ENCODE peak calls at places on chromosomes 4 and X, in five cellular contexts. One of them, this sample, is unnamed.

GRCh38 chr4:22512306-22512705 is 3.6 kb downstream of the ADGRA3 start:
- DNase-seq in H9: no peak
- DNase-seq in IMR-90: peak
- DNase-seq in neuronal stem cell: no peak
- DNase-seq in H1: no peak
- DNase-seq in this sample: no peak

GRCh38 chrX:13755254-13755653 is 20.7 kb downstream of the OFD1 start:
- DNase-seq in H1: no peak
- DNase-seq in IMR-90: no peak
- DNase-seq in H9: no peak
- DNase-seq in neuronal stem cell: no peak
- DNase-seq in this sample: peak

GRCh38 chr4:118173956-118174355 is 139.7 kb downstream of the NDST3 start:
- DNase-seq in H1: no peak
- DNase-seq in neuronal stem cell: no peak
- DNase-seq in H9: no peak
- DNase-seq in IMR-90: peak
- DNase-seq in this sample: no peak

GRCh38 chrX:140229187-140229586 is 263.9 kb upstream of the CXorf66 start:
- DNase-seq in H1: no peak
- DNase-seq in IMR-90: no peak
- DNase-seq in neuronal stem cell: no peak
- DNase-seq in H9: no peak
- DNase-seq in this sample: peak

GRCh38 chr4:96170198-96170597 is 330.3 kb downstream of the PDHA2 start:
- DNase-seq in IMR-90: no peak
- DNase-seq in neuronal stem cell: no peak
- DNase-seq in H9: peak
- DNase-seq in H1: no peak
- DNase-seq in this sample: peak

GRCh38 chr4:150828159-150828558 is 186.9 kb downstream of the LRBA start:
- DNase-seq in IMR-90: no peak
- DNase-seq in H9: no peak
- DNase-seq in H1: no peak
- DNase-seq in neuronal stem cell: no peak
- DNase-seq in this sample: no peak

GRCh38 chrX:72576161-72576896 is 3.7 kb upstream of the HDAC8 start:
- DNase-seq in H9: no peak
- DNase-seq in H1: no peak
- DNase-seq in neuronal stem cell: no peak
- DNase-seq in IMR-90: peak
- DNase-seq in this sample: no peak

GRCh38 chr4:165656829-165657467 is 216.1 kb upstream of the TLL1 start:
- DNase-seq in H9: no peak
- DNase-seq in neuronal stem cell: peak
- DNase-seq in IMR-90: no peak
- DNase-seq in H1: peak
- DNase-seq in this sample: no peak

GRCh38 chr4:14177987-14178386 is 550.5 kb upstream of the BOD1L1 start:
- DNase-seq in IMR-90: no peak
- DNase-seq in H9: no peak
- DNase-seq in neuronal stem cell: no peak
- DNase-seq in H1: no peak
- DNase-seq in this sample: peak

GRCh38 chr4:177182156-177182555 is 127.5 kb upstream of the NEIL3 start:
- DNase-seq in H9: no peak
- DNase-seq in neuronal stem cell: no peak
- DNase-seq in H1: no peak
- DNase-seq in IMR-90: peak
- DNase-seq in this sample: peak

GRCh38 chr4:88286897-88287296 is 2.5 kb upstream of the PPM1K start:
- DNase-seq in neuronal stem cell: no peak
- DNase-seq in IMR-90: no peak
- DNase-seq in H1: no peak
- DNase-seq in H9: no peak
- DNase-seq in this sample: no peak

GRCh38 chr4:31130930-31131329 is 410.8 kb downstream of the PCDH7 start:
- DNase-seq in H1: no peak
- DNase-seq in H9: no peak
- DNase-seq in neuronal stem cell: no peak
- DNase-seq in IMR-90: no peak
- DNase-seq in this sample: no peak

GRCh38 chrX:40660381-40660780 is 13.0 kb upstream of the CXorf38 start:
- DNase-seq in IMR-90: no peak
- DNase-seq in neuronal stem cell: no peak
- DNase-seq in H9: no peak
- DNase-seq in H1: no peak
- DNase-seq in this sample: no peak

GRCh38 chrX:15242899-15243555 is 26.9 kb downstream of the ASB9 start:
- DNase-seq in H9: no peak
- DNase-seq in neuronal stem cell: peak
- DNase-seq in IMR-90: peak
- DNase-seq in H1: no peak
- DNase-seq in this sample: peak

GRCh38 chr4:93469560-93469959 is 359.0 kb upstream of the ATOH1 start:
- DNase-seq in neuronal stem cell: no peak
- DNase-seq in H9: no peak
- DNase-seq in IMR-90: no peak
- DNase-seq in H1: no peak
- DNase-seq in this sample: peak

GRCh38 chrX:56728321-56728720 is 722 bp upstream of the NBDY start:
- DNase-seq in neuronal stem cell: no peak
- DNase-seq in IMR-90: no peak
- DNase-seq in H1: no peak
- DNase-seq in H9: no peak
- DNase-seq in this sample: no peak

GRCh38 chr4:25862411-25863346 is at the start of gene SEL1L3:
- DNase-seq in H9: peak
- DNase-seq in neuronal stem cell: peak
- DNase-seq in H1: peak
- DNase-seq in IMR-90: no peak
- DNase-seq in this sample: no peak

GRCh38 chr4:124061413-124061812 is 651.1 kb downstream of the ANKRD50 start:
- DNase-seq in IMR-90: peak
- DNase-seq in H1: no peak
- DNase-seq in neuronal stem cell: no peak
- DNase-seq in H9: no peak
- DNase-seq in this sample: no peak

GRCh38 chr4:26173619-26174018 is 147.2 kb upstream of the RBPJ start:
- DNase-seq in IMR-90: peak
- DNase-seq in neuronal stem cell: no peak
- DNase-seq in H9: no peak
- DNase-seq in H1: no peak
- DNase-seq in this sample: no peak

GRCh38 chr4:112312610-112313239 is 15.6 kb downstream of the ALPK1 start:
- DNase-seq in H9: no peak
- DNase-seq in H1: no peak
- DNase-seq in IMR-90: no peak
- DNase-seq in neuronal stem cell: no peak
- DNase-seq in this sample: no peak

GRCh38 chr4:61177361-61177760 is 22.8 kb upstream of the ADGRL3 start:
- DNase-seq in H9: no peak
- DNase-seq in neuronal stem cell: no peak
- DNase-seq in IMR-90: no peak
- DNase-seq in H1: no peak
- DNase-seq in this sample: no peak

GRCh38 chr4:39066371-39066770 is 4.3 kb downstream of the KLHL5 start:
- DNase-seq in H9: no peak
- DNase-seq in H1: no peak
- DNase-seq in IMR-90: no peak
- DNase-seq in neuronal stem cell: no peak
- DNase-seq in this sample: no peak

GRCh38 chr4:183443609-183444148 is 757 bp upstream of the CDKN2AIP start:
- DNase-seq in neuronal stem cell: no peak
- DNase-seq in H1: peak
- DNase-seq in IMR-90: peak
- DNase-seq in H9: peak
- DNase-seq in this sample: peak

GRCh38 chr4:55121246-55121645 is 4.1 kb downstream of the KDR start:
- DNase-seq in H1: no peak
- DNase-seq in IMR-90: no peak
- DNase-seq in H9: no peak
- DNase-seq in neuronal stem cell: no peak
- DNase-seq in this sample: no peak

GRCh38 chrX:39813631-39814246 is 284.0 kb downstream of the BCOR start:
- DNase-seq in neuronal stem cell: no peak
- DNase-seq in H9: no peak
- DNase-seq in IMR-90: peak
- DNase-seq in H1: no peak
- DNase-seq in this sample: no peak

GRCh38 chr4:30696195-30696594 is 24.0 kb upstream of the PCDH7 start:
- DNase-seq in H1: no peak
- DNase-seq in IMR-90: no peak
- DNase-seq in H9: no peak
- DNase-seq in neuronal stem cell: no peak
- DNase-seq in this sample: peak

GRCh38 chrX:154967603-154968002 is 54.9 kb downstream of the F8 start:
- DNase-seq in H9: no peak
- DNase-seq in IMR-90: peak
- DNase-seq in neuronal stem cell: no peak
- DNase-seq in H1: no peak
- DNase-seq in this sample: no peak

GRCh38 chrX:109818921-109819320 is 85.9 kb upstream of the ACSL4 start:
- DNase-seq in H9: no peak
- DNase-seq in H1: no peak
- DNase-seq in IMR-90: no peak
- DNase-seq in neuronal stem cell: no peak
- DNase-seq in this sample: no peak

GRCh38 chr4:97500423-97500822 is 642.9 kb downstream of the STPG2 start:
- DNase-seq in IMR-90: no peak
- DNase-seq in neuronal stem cell: no peak
- DNase-seq in H1: no peak
- DNase-seq in H9: no peak
- DNase-seq in this sample: no peak

GRCh38 chrX:23478056-23478455 is 143.4 kb downstream of the PTCHD1 start:
- DNase-seq in H1: no peak
- DNase-seq in neuronal stem cell: no peak
- DNase-seq in H9: no peak
- DNase-seq in IMR-90: no peak
- DNase-seq in this sample: no peak

GRCh38 chr4:85732124-85732523 is 257.2 kb downstream of the ARHGAP24 start:
- DNase-seq in H9: no peak
- DNase-seq in IMR-90: no peak
- DNase-seq in H1: no peak
- DNase-seq in neuronal stem cell: no peak
- DNase-seq in this sample: no peak

GRCh38 chrX:136711147-136711546 is 63.2 kb downstream of the CD40LG start:
- DNase-seq in H1: no peak
- DNase-seq in H9: peak
- DNase-seq in IMR-90: peak
- DNase-seq in neuronal stem cell: no peak
- DNase-seq in this sample: peak

GRCh38 chrX:19695884-19696283 is 180.6 kb upstream of the MAP3K15 start:
- DNase-seq in neuronal stem cell: no peak
- DNase-seq in H1: no peak
- DNase-seq in IMR-90: no peak
- DNase-seq in H9: no peak
- DNase-seq in this sample: no peak

GRCh38 chr4:122548886-122549630 is 71.8 kb downstream of the IL21 start:
- DNase-seq in H9: no peak
- DNase-seq in neuronal stem cell: no peak
- DNase-seq in H1: no peak
- DNase-seq in IMR-90: no peak
- DNase-seq in this sample: no peak

GRCh38 chrX:102651242-102651967 is at the start of gene GPRASP1:
- DNase-seq in IMR-90: peak
- DNase-seq in neuronal stem cell: peak
- DNase-seq in H9: peak
- DNase-seq in H1: no peak
- DNase-seq in this sample: peak

GRCh38 chrX:49884290-49884862 is 5.1 kb downstream of the USP27X start:
- DNase-seq in neuronal stem cell: peak
- DNase-seq in IMR-90: peak
- DNase-seq in H1: peak
- DNase-seq in H9: peak
- DNase-seq in this sample: peak

GRCh38 chr4:182179105-182179504 is 64.1 kb upstream of the TENM3 start:
- DNase-seq in neuronal stem cell: peak
- DNase-seq in IMR-90: peak
- DNase-seq in H1: no peak
- DNase-seq in H9: no peak
- DNase-seq in this sample: peak

GRCh38 chr4:118857760-118858159 is 21.8 kb upstream of the SEC24D start:
- DNase-seq in neuronal stem cell: no peak
- DNase-seq in IMR-90: peak
- DNase-seq in H1: no peak
- DNase-seq in H9: no peak
- DNase-seq in this sample: no peak

GRCh38 chr4:120771907-120772306 is 150.6 kb downstream of the PRDM5 start:
- DNase-seq in H9: no peak
- DNase-seq in neuronal stem cell: no peak
- DNase-seq in IMR-90: no peak
- DNase-seq in H1: no peak
- DNase-seq in this sample: peak
- H3K18ac ChIP-seq in H9: no peak
- H3K18ac ChIP-seq in neuronal stem cell: no peak
- H3K18ac ChIP-seq in IMR-90: no peak
- H3K18ac ChIP-seq in H1: no peak
- H3K18ac ChIP-seq in this sample: no peak

GRCh38 chr4:174177536-174177935 is 105.9 kb downstream of the FBXO8 start:
- DNase-seq in H9: no peak
- DNase-seq in neuronal stem cell: no peak
- DNase-seq in IMR-90: no peak
- DNase-seq in H1: no peak
- DNase-seq in this sample: no peak
- H2BK5ac ChIP-seq in H9: no peak
- H2BK5ac ChIP-seq in neuronal stem cell: no peak
- H2BK5ac ChIP-seq in IMR-90: no peak
- H2BK5ac ChIP-seq in H1: no peak
- H2BK5ac ChIP-seq in this sample: no peak

GRCh38 chr4:134546279-134546678 is 344.7 kb upstream of the PABPC4L start:
- DNase-seq in IMR-90: no peak
- DNase-seq in H1: no peak
- DNase-seq in neuronal stem cell: no peak
- DNase-seq in H9: no peak
- DNase-seq in this sample: no peak
- H3K18ac ChIP-seq in IMR-90: no peak
- H3K18ac ChIP-seq in H1: no peak
- H3K18ac ChIP-seq in neuronal stem cell: no peak
- H3K18ac ChIP-seq in H9: no peak
- H3K18ac ChIP-seq in this sample: no peak

DNA sequence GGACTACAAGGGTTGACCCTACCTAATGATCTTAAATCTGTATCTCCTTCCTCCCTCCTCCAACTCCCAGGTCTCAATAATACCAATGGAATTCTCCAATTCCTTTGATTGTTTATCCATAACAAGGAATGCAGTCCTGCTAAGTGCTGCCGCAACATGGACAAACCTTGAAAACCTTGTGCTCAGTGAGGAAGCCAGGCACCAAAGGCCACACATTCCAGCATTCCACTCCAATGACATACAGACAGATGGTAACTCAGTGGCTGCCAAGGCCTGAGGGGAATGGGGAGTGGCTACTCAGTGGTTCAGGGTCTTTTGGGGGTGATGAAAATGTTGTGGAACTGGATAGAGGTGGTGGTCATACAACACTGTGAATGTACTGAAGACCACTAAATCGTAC is 10.4 kb downstream of the HAUS7 start:
- DNase-seq in H9: no peak
- DNase-seq in IMR-90: peak
- DNase-seq in neuronal stem cell: no peak
- DNase-seq in H1: no peak
- DNase-seq in this sample: peak
- H2BK5ac ChIP-seq in H9: no peak
- H2BK5ac ChIP-seq in IMR-90: peak
- H2BK5ac ChIP-seq in neuronal stem cell: no peak
- H2BK5ac ChIP-seq in H1: no peak
- H2BK5ac ChIP-seq in this sample: no peak

This sample was measured in mesendoderm.